ENCODE peak calls at places on chromosomes 12 and 14, in four cellular contexts. U is CD8-positive, alpha-beta T cell; O is foreskin fibroblast; W is cardiac muscle cell. H is an unnamed sample.

GRCh38 chr12:102427542-102427923 is 52.8 kb downstream of the IGF1 start:
- DNase-seq in O (no peak), W (no peak), U (no peak), H (no peak)

GRCh38 chr12:88600272-88600671 is 20.0 kb upstream of the KITLG start:
- DNase-seq in U (no peak), O (peak), W (peak), H (peak)

GRCh38 chr12:96526110-96526509 is 36.7 kb downstream of the CFAP54 start:
- DNase-seq in U (no peak), O (no peak), W (no peak), H (no peak)

GRCh38 chr14:26925876-26926584 is 328.2 kb upstream of the NOVA1 start:
- DNase-seq in O (no peak), U (no peak), W (peak), H (no peak)

GRCh38 chr14:59483360-59483759 is 848 bp downstream of the L3HYPDH start:
- DNase-seq in O (peak), U (no peak), W (peak), H (peak)

GRCh38 chr14:69107407-69108003 is 45.4 kb downstream of the DCAF5 start:
- DNase-seq in O (peak), W (peak), U (peak), H (peak)

GRCh38 chr14:94015223-94015622 is 10.9 kb upstream of the OTUB2 start:
- DNase-seq in U (no peak), W (no peak), O (no peak), H (no peak)

GRCh38 chr14:38837333-38838048 is 265.5 kb downstream of the SEC23A start:
- DNase-seq in O (no peak), U (no peak), W (no peak), H (no peak)

GRCh38 chr12:74816398-74817175 is 279.0 kb downstream of the ATXN7L3B start:
- DNase-seq in O (no peak), W (no peak), U (no peak), H (no peak)

GRCh38 chr14:35384386-35385041 is 20.0 kb downstream of the NFKBIA start:
- DNase-seq in O (peak), W (peak), U (no peak), H (peak)

GRCh38 chr12:71469235-71469873 is 29.8 kb downstream of the LGR5 start:
- DNase-seq in O (peak), U (no peak), W (peak), H (peak)

GRCh38 chr12:93802698-93803097 is 125.5 kb downstream of the CRADD start:
- DNase-seq in W (peak), U (no peak), O (peak), H (no peak)

GRCh38 chr12:15234011-15234410 is 12.8 kb upstream of the RERG start:
- DNase-seq in U (no peak), W (no peak), O (no peak), H (no peak)

GRCh38 chr12:121005346-121005815 is 10.9 kb downstream of the C12orf43 start:
- DNase-seq in U (peak), W (peak), O (peak), H (peak)

GRCh38 chr12:6646276-6647082 is 753 bp downstream of the ACRBP start:
- DNase-seq in W (no peak), U (no peak), O (no peak), H (no peak)

GRCh38 chr14:87996276-87996592 is 3.3 kb upstream of the GALC start:
- DNase-seq in U (no peak), W (no peak), O (no peak), H (no peak)

GRCh38 chr14:68798621-68799020 is 5.8 kb upstream of the ZFP36L1 start:
- DNase-seq in O (no peak), W (no peak), U (no peak), H (no peak)

GRCh38 chr12:113190761-113191160 is 5.2 kb downstream of the RITA1 start:
- DNase-seq in W (peak), U (no peak), O (no peak), H (peak)

GRCh38 chr12:104183443-104183842 is 32.1 kb upstream of the TXNRD1 start:
- DNase-seq in U (no peak), O (no peak), W (no peak), H (no peak)

GRCh38 chr14:72909163-72909562 is 15.3 kb upstream of the DPF3 start:
- DNase-seq in O (no peak), W (peak), U (no peak), H (no peak)

GRCh38 chr12:45587877-45588530 is 141.5 kb upstream of the ARID2 start:
- DNase-seq in U (no peak), O (peak), W (no peak), H (no peak)

GRCh38 chr14:68787235-68787727 is 5.6 kb downstream of the ZFP36L1 start:
- DNase-seq in O (peak), U (peak), W (peak), H (no peak)

GRCh38 chr14:77039285-77040058 is 11.0 kb upstream of the IRF2BPL start:
- DNase-seq in U (no peak), W (peak), O (no peak), H (no peak)

GRCh38 chr14:46405095-46405494 is 246.5 kb downstream of the RPL10L start:
- DNase-seq in O (no peak), U (no peak), W (no peak), H (no peak)

DNA sequence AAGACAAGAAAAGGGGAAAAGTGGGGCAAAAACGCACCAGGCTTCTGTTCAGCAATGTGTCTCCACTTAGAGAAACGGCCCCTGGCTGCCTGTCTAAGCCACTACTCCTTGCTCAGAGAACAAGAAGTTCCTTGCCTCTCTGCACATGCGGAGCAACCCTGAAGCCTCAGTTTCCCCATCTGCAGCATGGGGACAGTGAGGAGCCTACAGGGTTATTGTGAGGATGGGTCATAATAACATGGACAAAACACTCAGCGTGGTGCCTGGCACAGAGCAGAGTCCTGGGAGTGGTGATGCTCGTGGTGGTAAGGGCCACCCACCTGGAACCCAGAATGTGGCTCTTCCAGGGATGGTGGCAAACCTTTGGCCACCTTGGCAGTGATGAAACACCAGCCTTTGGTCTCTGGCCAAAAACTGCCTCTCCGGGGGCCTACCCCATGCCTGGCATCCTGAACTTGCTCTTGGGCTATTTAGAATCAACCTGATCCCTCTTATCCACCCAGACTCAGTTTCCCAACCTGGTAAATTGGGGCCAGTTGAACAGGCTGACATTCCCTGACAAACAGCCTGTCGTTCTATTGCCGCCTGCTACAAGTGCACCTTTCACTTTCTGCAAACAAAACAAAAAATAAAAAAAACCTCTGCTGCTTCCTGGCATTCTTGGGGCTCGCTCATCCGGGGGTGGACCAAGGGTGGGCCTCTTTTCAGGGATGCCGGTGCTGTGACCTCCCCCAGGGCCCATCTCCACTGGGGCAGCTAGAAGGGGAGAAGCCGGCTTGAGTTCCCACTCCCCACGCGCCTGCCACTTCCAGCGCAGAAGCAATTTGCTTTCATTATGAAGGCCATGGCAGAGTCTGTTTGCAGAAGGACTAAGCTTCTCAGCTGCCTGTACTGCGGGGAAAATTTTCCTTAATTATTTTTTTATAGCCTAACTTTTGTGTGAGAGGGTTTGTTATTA is 56.4 kb upstream of the DLK1 start:
- DNase-seq in W (no peak), U (no peak), O (no peak), H (no peak)
- TF ChIP-seq CTCF in W (no peak), U (no peak), O (peak), H (no peak)

DNA sequence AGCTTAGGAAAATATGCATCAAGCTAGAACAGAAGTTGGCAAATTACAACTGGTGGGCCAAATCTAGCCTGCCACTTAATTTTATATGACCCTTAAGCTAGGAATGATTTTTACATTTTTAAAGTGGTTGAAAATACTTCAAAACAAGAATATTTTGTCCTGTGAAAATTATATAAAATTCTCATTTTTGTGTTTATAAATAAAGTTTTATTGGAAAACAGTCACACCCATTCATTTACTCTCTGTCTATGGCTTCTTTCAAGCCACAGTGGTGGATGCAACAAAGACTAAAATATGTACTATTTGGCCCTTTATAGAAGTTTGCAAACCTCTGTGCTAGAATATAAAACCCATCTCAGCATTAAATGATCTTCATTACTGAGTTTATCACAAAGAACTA is 2.1 kb upstream of the ABCD2 start:
- DNase-seq in O (no peak), U (no peak), W (no peak), H (no peak)
- TF ChIP-seq CTCF in O (no peak), U (no peak), W (no peak), H (no peak)

DNA sequence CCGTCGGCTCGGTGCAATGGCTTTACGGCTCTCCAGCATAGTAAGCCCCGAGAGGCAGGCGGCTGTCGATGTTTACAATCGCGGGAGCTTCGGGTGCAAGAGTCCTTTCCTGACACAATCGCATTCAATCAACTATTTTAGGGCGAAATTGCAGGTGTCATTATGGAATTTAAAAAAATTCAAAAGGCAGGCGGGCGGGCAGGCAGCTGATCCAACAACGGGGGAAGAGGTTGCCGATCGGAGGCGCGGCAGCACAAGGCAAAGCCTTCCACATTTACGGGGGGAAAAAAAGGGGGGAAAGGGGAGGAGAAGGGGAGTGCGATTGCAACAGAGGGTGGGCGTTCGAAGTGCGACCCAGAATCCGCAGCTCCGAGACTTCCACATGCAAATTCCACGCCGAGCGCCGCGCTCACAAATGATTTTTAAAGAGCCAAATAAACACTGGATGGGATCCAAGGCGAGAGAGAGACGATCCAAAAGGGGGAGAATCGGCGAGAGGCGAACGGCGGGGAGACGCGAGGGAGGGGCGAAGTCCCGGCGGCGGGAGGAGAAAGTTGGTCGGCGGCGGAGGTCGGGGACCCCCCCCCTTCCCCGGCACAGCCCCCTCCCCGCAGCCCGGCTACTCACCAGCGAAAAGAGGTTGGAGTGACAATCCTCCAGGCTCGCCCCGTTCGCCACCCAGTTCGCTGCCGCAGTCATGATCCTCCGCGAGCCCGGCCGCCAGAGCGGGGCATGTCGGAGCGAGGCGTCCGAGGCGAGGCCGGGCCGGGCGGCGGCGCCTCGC is 868 bp downstream of the MED13L start:
- DNase-seq in U (peak), W (peak), O (peak), H (peak)
- TF ChIP-seq CTCF in U (no peak), W (no peak), O (peak), H (no peak)

GRCh38 chr14:51554953-51555352 is 96.8 kb upstream of the FRMD6 start:
- DNase-seq in O (peak), W (peak), U (no peak), H (peak)
- TF ChIP-seq CTCF in O (peak), W (no peak), U (no peak), H (peak)

DNA sequence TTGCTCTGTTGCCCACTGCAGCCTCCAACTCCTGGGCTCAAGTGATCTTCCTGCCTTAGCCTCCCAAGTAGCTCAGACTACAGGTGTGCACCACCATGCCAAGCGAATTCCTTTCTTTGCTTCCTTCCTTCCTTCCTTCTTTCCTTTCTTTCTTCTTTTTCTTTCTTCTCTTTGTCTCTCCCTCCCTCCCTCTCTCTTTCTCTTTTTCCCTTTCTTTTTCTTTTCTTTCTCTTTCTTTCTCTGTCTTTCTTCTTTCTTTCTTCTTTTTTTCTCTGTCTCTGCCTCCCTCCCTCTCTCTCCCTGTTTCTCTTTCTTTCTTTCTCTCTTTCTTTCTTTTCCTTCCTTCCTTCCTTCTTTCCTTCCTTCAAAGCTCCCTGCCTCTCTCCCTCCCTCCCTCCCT is 52.9 kb downstream of the LGMN start:
- DNase-seq in U (no peak), O (no peak), W (no peak), H (no peak)
- TF ChIP-seq CTCF in U (peak), O (no peak), W (no peak), H (no peak)

DNA sequence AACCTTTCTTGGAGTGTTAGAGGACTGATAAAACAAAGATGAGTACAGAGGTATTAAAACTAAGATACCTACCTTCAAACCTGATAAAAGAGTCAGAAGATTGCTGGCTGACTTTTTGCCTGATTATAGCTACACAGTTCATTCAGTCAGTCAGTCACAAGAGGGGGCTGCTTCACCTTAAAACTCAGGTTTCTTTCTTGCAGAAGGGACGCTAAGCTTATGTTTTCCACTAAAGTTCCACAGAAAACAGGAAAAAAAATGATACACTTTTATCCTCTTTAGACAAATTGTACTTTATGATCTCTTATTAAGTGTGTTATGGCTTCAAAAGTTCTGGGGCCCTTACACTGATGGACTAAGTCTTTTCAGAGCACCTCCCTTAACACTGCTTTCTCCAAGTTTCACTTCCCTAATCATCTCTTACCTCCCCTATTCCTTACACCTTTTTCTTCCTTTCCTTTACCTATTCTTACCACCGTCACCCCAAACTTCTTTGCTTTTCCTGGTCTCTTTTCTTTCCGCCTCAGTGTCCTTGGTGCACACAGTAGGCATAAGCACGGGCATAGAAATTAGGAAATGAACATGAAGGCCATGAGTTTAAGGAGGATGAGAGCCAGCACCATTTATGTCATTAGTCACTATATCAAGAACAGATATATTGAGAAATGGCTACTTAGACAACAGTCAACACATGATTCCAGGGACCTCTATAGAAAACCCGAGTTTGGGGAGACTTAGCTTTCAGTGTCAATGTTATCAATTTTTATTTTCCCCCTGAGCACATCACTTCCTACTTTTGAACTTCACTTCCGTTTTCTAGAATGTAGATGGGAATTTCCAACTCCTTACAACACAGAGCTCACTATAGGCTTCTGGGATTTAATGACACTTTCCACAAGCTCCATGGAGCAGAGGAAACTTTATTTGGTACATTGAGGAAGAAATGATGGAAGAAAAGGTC is 448.9 kb upstream of the OR4E1 start:
- DNase-seq in O (no peak), U (no peak), W (no peak), H (peak)
- TF ChIP-seq CTCF in O (no peak), U (peak), W (no peak), H (peak)

DNA sequence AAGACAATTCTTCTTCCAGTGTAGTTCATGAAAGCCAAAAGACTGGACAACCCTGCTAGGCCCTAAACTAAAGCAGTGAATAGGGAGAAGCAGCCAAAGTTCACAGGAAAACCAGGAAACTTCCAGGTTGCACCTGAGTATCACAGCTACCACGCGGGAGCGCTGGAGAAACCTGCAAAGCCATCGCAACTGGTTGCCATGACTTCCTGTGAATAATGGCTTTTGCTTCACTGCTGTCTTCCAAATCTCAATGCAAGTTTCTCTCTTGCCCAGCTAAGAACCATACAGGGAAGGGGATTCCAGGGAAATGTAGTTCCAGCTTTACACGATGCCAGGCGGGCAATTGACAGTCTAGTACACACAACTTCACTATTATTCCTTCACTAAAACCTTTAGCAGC is 114.1 kb downstream of the GXYLT1 start:
- DNase-seq in W (no peak), U (no peak), O (no peak), H (no peak)
- TF ChIP-seq CTCF in W (no peak), U (no peak), O (no peak), H (no peak)

GRCh38 chr12:54759751-54760150 is 94.6 kb upstream of the MUCL1 start:
- DNase-seq in O (peak), U (no peak), W (peak), H (peak)
- TF ChIP-seq CTCF in O (peak), U (no peak), W (peak), H (peak)

GRCh38 chr14:22099942-22100763 is 426.5 kb upstream of the OR4E1 start:
- DNase-seq in W (peak), O (no peak), U (peak), H (peak)
- TF ChIP-seq CTCF in W (peak), O (no peak), U (peak), H (peak)

H was measured in brain microvascular endothelial cell.